ENCODE peak calls at places on chromosomes 2 and 18, in nine cellular contexts. U, C, Z, T, G, B, H, O and K are unnamed samples.

GRCh38 chr2:20198796-20199361 is 26.1 kb downstream of the SDC1 start:
- DNase-seq in U (no peak), C (no peak), Z (no peak), T (no peak), G (no peak), B (no peak), H (no peak), O (no peak), K (no peak)

GRCh38 chr18:47944972-47945843 is 14.7 kb upstream of the SMAD2 start:
- DNase-seq in U (no peak), C (no peak), Z (no peak), T (no peak), G (peak; percentile 17), B (no peak), H (peak; percentile 3), O (no peak), K (no peak)

GRCh38 chr2:217434183-217434620 is 568.6 kb downstream of the TNS1 start:
- DNase-seq in U (peak; percentile 93), C (peak; percentile 0), Z (peak; percentile 89), T (peak; percentile 77), G (no peak), B (peak; percentile 88), H (peak; percentile 99), O (no peak), K (peak; percentile 96)

GRCh38 chr2:46689993-46690392 is 210.6 kb downstream of the TMEM247 start:
- DNase-seq in U (no peak), C (no peak), Z (no peak), T (no peak), G (no peak), B (no peak), H (no peak), O (no peak), K (no peak)

GRCh38 chr2:15912203-15912602 is 28.1 kb upstream of the MYCN start:
- DNase-seq in U (no peak), C (no peak), Z (no peak), T (peak; percentile 63), G (no peak), B (peak; percentile 39), H (no peak), O (no peak), K (no peak)

GRCh38 chr2:71743995-71744675 is 290.8 kb downstream of the DYSF start:
- DNase-seq in U (no peak), C (no peak), Z (no peak), T (no peak), G (no peak), B (no peak), H (peak; percentile 25), O (no peak), K (no peak)

GRCh38 chr2:144975881-144976280 is 456.0 kb upstream of the ZEB2 start:
- DNase-seq in U (no peak), C (no peak), Z (no peak), T (no peak), G (no peak), B (no peak), H (no peak), O (no peak), K (no peak)

GRCh38 chr2:32627441-32627900 is 379 bp upstream of the TTC27 start:
- DNase-seq in U (no peak), C (no peak), Z (peak; percentile 25), T (peak; percentile 28), G (no peak), B (peak; percentile 36), H (peak; percentile 29), O (no peak), K (peak; percentile 65)

GRCh38 chr2:232681527-232681926 is 15.6 kb upstream of the GIGYF2 start:
- DNase-seq in U (no peak), C (no peak), Z (no peak), T (no peak), G (no peak), B (no peak), H (no peak), O (no peak), K (no peak)

GRCh38 chr2:156031121-156031520 is 301.4 kb downstream of the NR4A2 start:
- DNase-seq in U (no peak), C (no peak), Z (no peak), T (no peak), G (no peak), B (no peak), H (no peak), O (no peak), K (no peak)

GRCh38 chr2:80303006-80303741 is 1.4 kb downstream of the LRRTM1 start:
- DNase-seq in U (no peak), C (no peak), Z (no peak), T (no peak), G (no peak), B (no peak), H (no peak), O (no peak), K (peak; percentile 11)

GRCh38 chr2:159637237-159637636 is 20.9 kb upstream of the BAZ2B start:
- DNase-seq in U (no peak), C (no peak), Z (no peak), T (no peak), G (no peak), B (no peak), H (no peak), O (no peak), K (no peak)

GRCh38 chr2:142980246-142981068 is 103.0 kb downstream of the KYNU start:
- DNase-seq in U (peak; percentile 0), C (peak; percentile 65), Z (no peak), T (no peak), G (no peak), B (no peak), H (no peak), O (no peak), K (peak; percentile 19)

GRCh38 chr2:188385857-188386256 is 94.2 kb downstream of the GULP1 start:
- DNase-seq in U (no peak), C (no peak), Z (no peak), T (no peak), G (no peak), B (no peak), H (no peak), O (no peak), K (no peak)

GRCh38 chr18:69996951-69997798 is 49.5 kb upstream of the CD226 start:
- DNase-seq in U (no peak), C (no peak), Z (no peak), T (no peak), G (no peak), B (no peak), H (no peak), O (no peak), K (no peak)